ENCODE peak calls at places on chromosome 17, in six cellular contexts. W, V, X, Z, O and M are unnamed samples.

GRCh38 chr17:2932946-2933345 is 130.5 kb downstream of the OR1D5 start:
- DNase-seq in W (no peak), V (no peak), X (no peak), Z (no peak), O (peak; percentile 30), M (no peak)

GRCh38 chr17:64326420-64327054 is 63.5 kb upstream of the TEX2 start:
- DNase-seq in W (no peak), V (no peak), X (peak; percentile 43), Z (no peak), O (no peak), M (no peak)

GRCh38 chr17:78667741-78668640 is 90.8 kb upstream of the DNAH17 start:
- DNase-seq in W (no peak), V (no peak), X (no peak), Z (no peak), O (no peak), M (no peak)

GRCh38 chr17:55563363-55563762 is 52.1 kb upstream of the SMIM36 start:
- DNase-seq in W (no peak), V (no peak), X (no peak), Z (no peak), O (no peak), M (no peak)

GRCh38 chr17:72123964-72124791 is 3.4 kb downstream of the SOX9 start:
- DNase-seq in W (no peak), V (no peak), X (no peak), Z (no peak), O (no peak), M (no peak)

GRCh38 chr17:43444223-43445008 is 39.4 kb upstream of the DHX8 start:
- DNase-seq in W (no peak), V (no peak), X (no peak), Z (no peak), O (peak; percentile 9), M (no peak)

GRCh38 chr17:4590981-4591453 is 6.7 kb downstream of the SMTNL2 start:
- DNase-seq in W (no peak), V (no peak), X (no peak), Z (no peak), O (no peak), M (no peak)

GRCh38 chr17:57458718-57459285 is 202.5 kb downstream of the MSI2 start:
- DNase-seq in W (no peak), V (no peak), X (no peak), Z (no peak), O (no peak), M (no peak)

GRCh38 chr17:27396941-27397340 is 59.3 kb upstream of the KSR1 start:
- DNase-seq in W (no peak), V (no peak), X (no peak), Z (no peak), O (no peak), M (no peak)

GRCh38 chr17:45341389-45342158 is 24.8 kb upstream of the MAP3K14 start:
- DNase-seq in W (peak; percentile 93), V (no peak), X (no peak), Z (peak; percentile 73), O (no peak), M (no peak)

GRCh38 chr17:80817321-80817845 is 174.3 kb upstream of the CHMP6 start:
- DNase-seq in W (no peak), V (no peak), X (no peak), Z (no peak), O (no peak), M (no peak)

GRCh38 chr17:18250708-18251107 is 7.8 kb downstream of the FLII start:
- DNase-seq in W (no peak), V (no peak), X (no peak), Z (no peak), O (no peak), M (no peak)

GRCh38 chr17:44324092-44324570 is 492 bp downstream of the SLC25A39 start:
- DNase-seq in W (no peak), V (no peak), X (no peak), Z (no peak), O (no peak), M (peak; percentile 44)

GRCh38 chr17:82415786-82416185 is 2.4 kb upstream of the HEXD start:
- DNase-seq in W (no peak), V (no peak), X (no peak), Z (no peak), O (no peak), M (no peak)

GRCh38 chr17:77769215-77769614 is 189.3 kb upstream of the TNRC6C start:
- DNase-seq in W (no peak), V (no peak), X (no peak), Z (no peak), O (no peak), M (no peak)

GRCh38 chr17:76193616-76194015 is 46.7 kb downstream of the RNF157 start:
- DNase-seq in W (no peak), V (no peak), X (no peak), Z (no peak), O (no peak), M (no peak)

GRCh38 chr17:18119938-18120337 is 11.4 kb downstream of the MYO15A start:
- DNase-seq in W (no peak), V (no peak), X (no peak), Z (no peak), O (no peak), M (no peak)

GRCh38 chr17:6940186-6940649 is 55.6 kb upstream of the ALOX12 start:
- DNase-seq in W (no peak), V (no peak), X (no peak), Z (no peak), O (peak; percentile 63), M (no peak)

GRCh38 chr17:4986951-4987766 is at the start of gene CAMTA2:
- DNase-seq in W (peak; percentile 49), V (peak; percentile 77), X (peak; percentile 88), Z (peak; percentile 89), O (peak; percentile 95), M (peak; percentile 92)

GRCh38 chr17:8022358-8023038 is 16.4 kb upstream of the ALOX15B start:
- DNase-seq in W (no peak), V (no peak), X (no peak), Z (no peak), O (no peak), M (no peak)

GRCh38 chr17:35132816-35133550 is 9.1 kb downstream of the NLE1 start:
- DNase-seq in W (no peak), V (no peak), X (no peak), Z (no peak), O (no peak), M (no peak)

GRCh38 chr17:50129303-50129945 is 536 bp downstream of the SAMD14 start:
- DNase-seq in W (peak; percentile 50), V (no peak), X (peak; percentile 62), Z (no peak), O (no peak), M (no peak)

GRCh38 chr17:75249564-75249963 is 11.8 kb downstream of the GGA3 start:
- DNase-seq in W (no peak), V (no peak), X (no peak), Z (no peak), O (no peak), M (no peak)

GRCh38 chr17:61657338-61657737 is 66.3 kb upstream of the NACA2 start:
- DNase-seq in W (no peak), V (no peak), X (no peak), Z (no peak), O (no peak), M (no peak)

GRCh38 chr17:28765038-28765437 is 21.2 kb downstream of the TRAF4 start:
- DNase-seq in W (no peak), V (no peak), X (no peak), Z (no peak), O (no peak), M (no peak)

GRCh38 chr17:81110488-81111040 is 54.7 kb upstream of the PVALEF start:
- DNase-seq in W (no peak), V (no peak), X (no peak), Z (no peak), O (no peak), M (no peak)

GRCh38 chr17:79298801-79299200 is 224.2 kb downstream of the ENGASE start:
- DNase-seq in W (no peak), V (no peak), X (no peak), Z (no peak), O (no peak), M (no peak)

GRCh38 chr17:74742153-74742515 is 5.1 kb downstream of the RAB37 start:
- DNase-seq in W (no peak), V (no peak), X (peak; percentile 61), Z (peak; percentile 73), O (no peak), M (peak; percentile 66)

GRCh38 chr17:11814655-11815262 is 182.5 kb downstream of the ZNF18 start:
- DNase-seq in W (no peak), V (no peak), X (no peak), Z (no peak), O (no peak), M (no peak)